ENCODE peak calls at places on chromosomes 6 and 20, in four cellular contexts. B is Calu3, A is Peyer's patch, V is neural progenitor cell. Q is an unnamed sample.

GRCh38 chr6:37048851-37049734 is 43.6 kb downstream of the FGD2 start:
- DNase-seq in B (peak; percentile 51), A (peak; percentile 87), V (no peak), Q (no peak)

GRCh38 chr20:34473262-34473883 is 42.8 kb upstream of the DYNLRB1 start:
- DNase-seq in B (peak; percentile 80), A (no peak), V (peak; percentile 68), Q (peak; percentile 53)

GRCh38 chr6:126947070-126947469 is 171.4 kb upstream of the RSPO3 start:
- DNase-seq in B (no peak), A (no peak), V (no peak), Q (no peak)

GRCh38 chr20:62741701-62742491 is 33.3 kb downstream of the NTSR1 start:
- DNase-seq in B (no peak), A (no peak), V (no peak), Q (no peak)

GRCh38 chr20:21936720-21937380 is 231.4 kb downstream of the PAX1 start:
- DNase-seq in B (no peak), A (no peak), V (peak; percentile 2), Q (no peak)

GRCh38 chr6:122028933-122029332 is 370.5 kb upstream of the HSF2 start:
- DNase-seq in B (peak; percentile 34), A (no peak), V (no peak), Q (no peak)

GRCh38 chr20:856361-856775 is 22.9 kb downstream of the FAM110A start:
- DNase-seq in B (peak; percentile 90), A (no peak), V (no peak), Q (no peak)

GRCh38 chr6:41460742-41461336 is 85.3 kb upstream of the FOXP4 start:
- DNase-seq in B (no peak), A (no peak), V (no peak), Q (no peak)

GRCh38 chr20:9215539-9215938 is 146.7 kb downstream of the PLCB4 start:
- DNase-seq in B (no peak), A (no peak), V (peak; percentile 5), Q (no peak)

GRCh38 chr6:31243508-31243907 is 28.4 kb downstream of the HLA-C start:
- DNase-seq in B (no peak), A (no peak), V (no peak), Q (no peak)

GRCh38 chr6:106883808-106884262 is 90.7 kb downstream of the CD24 start:
- DNase-seq in B (no peak), A (no peak), V (peak; percentile 26), Q (no peak)

GRCh38 chr6:127869183-127869582 is 31.7 kb downstream of the THEMIS start:
- DNase-seq in B (no peak), A (no peak), V (no peak), Q (no peak)

GRCh38 chr6:134510121-134510520 is 192.2 kb upstream of the SGK1 start:
- DNase-seq in B (no peak), A (no peak), V (no peak), Q (no peak)

GRCh38 chr6:27375613-27376079 is 12.9 kb upstream of the ZNF391 start:
- DNase-seq in B (no peak), A (no peak), V (peak; percentile 26), Q (no peak)

DNA sequence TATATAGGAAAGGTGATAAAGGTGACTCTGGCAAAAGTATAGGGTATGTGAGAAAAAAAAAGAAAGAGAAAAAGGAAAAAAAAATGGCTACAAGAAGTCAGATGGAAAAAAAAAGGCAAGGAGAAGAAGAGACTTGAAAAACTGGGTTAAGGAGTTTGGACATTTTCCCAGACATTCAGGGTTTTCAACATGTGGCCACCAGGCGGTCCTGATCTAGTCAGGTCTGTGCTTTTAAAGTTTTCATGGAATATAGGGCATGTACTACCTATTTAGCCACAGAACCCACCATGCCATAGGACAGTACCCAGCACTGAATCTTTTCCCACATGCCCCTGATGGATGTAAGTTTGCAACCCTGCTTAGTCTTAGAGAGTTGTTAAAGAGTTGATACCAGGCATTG is 433.7 kb downstream of the MAFB start:
- DNase-seq in B (no peak), A (no peak), V (no peak), Q (no peak)
- TF ChIP-seq CTCF in B (peak; percentile 16), A (no peak), V (no peak), Q (peak; percentile 30)

GRCh38 chr6:53159558-53159957 is 10.9 kb upstream of the GCM1 start:
- DNase-seq in B (no peak), A (no peak), V (no peak), Q (no peak)
- TF ChIP-seq CTCF in B (no peak), A (no peak), V (no peak), Q (no peak)

DNA sequence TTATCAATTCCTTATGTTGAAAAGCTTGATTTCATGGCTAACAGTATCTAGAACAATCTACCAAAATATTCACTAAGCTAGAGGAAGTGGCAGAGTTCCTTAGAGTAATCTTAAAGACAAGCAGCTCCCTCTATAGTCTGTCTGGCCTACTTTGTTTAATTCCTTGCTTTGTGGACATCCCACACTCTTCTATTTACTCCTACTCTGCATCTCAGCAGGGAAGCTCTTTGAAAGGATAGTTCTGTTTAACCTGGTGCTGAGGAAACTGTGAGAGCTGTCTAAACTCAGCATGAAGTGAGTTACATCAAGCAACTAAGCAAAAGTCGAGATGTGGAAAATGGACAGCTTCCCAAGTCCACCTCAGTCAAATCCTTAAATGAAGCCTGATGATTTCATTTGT is 4.3 kb downstream of the REV3L start:
- DNase-seq in B (no peak), A (no peak), V (peak; percentile 88), Q (no peak)
- TF ChIP-seq CTCF in B (no peak), A (peak; percentile 50), V (peak; percentile 46), Q (no peak)

GRCh38 chr6:111644893-111645430 is 39.3 kb upstream of the TRAF3IP2 start:
- DNase-seq in B (no peak), A (no peak), V (no peak), Q (no peak)

GRCh38 chr6:111642463-111643158 is 36.9 kb upstream of the TRAF3IP2 start:
- DNase-seq in B (peak; percentile 73), A (no peak), V (no peak), Q (no peak)

GRCh38 chr6:111639266-111639665 is 33.6 kb upstream of the TRAF3IP2 start:
- DNase-seq in B (no peak), A (no peak), V (no peak), Q (no peak)
- TF ChIP-seq CTCF in B (no peak), A (no peak), V (no peak), Q (no peak)

DNA sequence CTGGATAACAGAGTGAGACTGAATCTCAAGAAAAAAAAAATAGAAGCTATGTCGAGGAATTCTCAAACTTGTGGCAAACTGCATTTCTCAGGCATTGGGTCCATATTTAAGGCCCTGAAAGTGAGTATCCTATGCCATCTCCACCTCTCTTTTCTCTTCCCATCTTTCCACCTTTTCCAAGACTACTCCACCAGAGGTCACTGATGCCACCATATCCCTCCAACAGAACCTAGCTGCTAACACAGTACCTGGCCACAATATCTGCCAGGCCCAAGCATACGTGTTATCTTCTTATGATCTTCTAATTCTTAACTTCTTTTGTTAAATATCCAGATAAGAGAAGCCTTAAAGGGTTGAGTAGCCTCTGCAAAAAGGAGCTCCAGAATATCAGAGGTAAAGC is 8.2 kb upstream of the ADGRF4 start:
- DNase-seq in B (no peak), A (no peak), V (no peak), Q (no peak)
- TF ChIP-seq CTCF in B (no peak), A (no peak), V (no peak), Q (no peak)

GRCh38 chr6:163230901-163231300 is 183.6 kb upstream of the QKI start:
- DNase-seq in B (no peak), A (no peak), V (no peak), Q (no peak)

GRCh38 chr6:163226836-163227485 is 187.6 kb upstream of the QKI start:
- DNase-seq in B (no peak), A (no peak), V (no peak), Q (no peak)

GRCh38 chr6:163229050-163229449 is 185.5 kb upstream of the QKI start:
- DNase-seq in B (no peak), A (no peak), V (no peak), Q (no peak)

GRCh38 chr6:163226181-163226835 is 188.2 kb upstream of the QKI start:
- DNase-seq in B (no peak), A (no peak), V (no peak), Q (no peak)

DNA sequence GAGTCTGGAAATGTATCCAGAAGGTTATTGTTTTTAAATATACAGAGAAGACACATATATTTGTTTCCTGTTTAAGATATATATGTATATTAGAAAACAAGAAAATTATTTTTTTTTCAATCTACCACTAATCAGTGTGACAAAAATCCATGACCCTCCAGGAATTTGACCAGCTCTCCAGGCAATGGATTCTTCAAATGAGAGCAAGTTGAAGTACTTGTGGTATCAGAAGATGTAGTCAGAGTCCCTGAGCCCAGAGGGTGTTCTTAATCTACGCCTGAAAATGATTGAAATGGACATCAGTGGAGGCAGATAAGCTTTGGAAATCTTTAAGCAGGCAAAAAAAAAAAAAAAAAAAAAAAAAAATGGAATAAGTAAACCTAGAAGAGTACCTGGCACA is 186.5 kb upstream of the QKI start:
- DNase-seq in B (no peak), A (no peak), V (no peak), Q (no peak)
- TF ChIP-seq CTCF in B (no peak), A (no peak), V (no peak), Q (no peak)